ENCODE peak calls at places on chromosomes 12 and 14, in five cellular contexts. V, G, W, F and L are unnamed samples.

GRCh38 chr14:70692210-70692609 is 50.5 kb downstream of the TTC9 start:
- DNase-seq in V (no peak), G (no peak), F (peak; percentile 17), W (no peak), L (no peak)

GRCh38 chr12:53816360-53817020 is 64.7 kb upstream of the CISTR start:
- DNase-seq in G (peak; percentile 18), V (no peak), F (no peak), W (no peak), L (no peak)

GRCh38 chr14:31323419-31323818 is 96.9 kb downstream of the HEATR5A start:
- DNase-seq in G (no peak), F (no peak), W (no peak), V (no peak), L (no peak)

GRCh38 chr12:130651188-130651587 is 64.9 kb downstream of the RIMBP2 start:
- DNase-seq in W (no peak), V (no peak), G (no peak), F (no peak), L (no peak)

GRCh38 chr12:89129471-89129870 is 222.8 kb downstream of the DUSP6 start:
- DNase-seq in G (no peak), V (no peak), W (no peak), F (no peak), L (no peak)

GRCh38 chr12:27624586-27624985 is 71.7 kb upstream of the REP15 start:
- DNase-seq in W (no peak), V (peak; percentile 13), G (no peak), F (no peak), L (no peak)

GRCh38 chr12:94587266-94588241 is 62.8 kb downstream of the TMCC3 start:
- DNase-seq in G (no peak), W (no peak), F (no peak), V (no peak), L (no peak)

GRCh38 chr14:79992799-79993198 is 218.5 kb downstream of the DIO2 start:
- DNase-seq in V (no peak), G (no peak), W (no peak), F (no peak), L (no peak)

GRCh38 chr12:96402061-96402460 is 1.8 kb upstream of the CDK17 start:
- DNase-seq in V (no peak), G (no peak), F (no peak), W (no peak), L (no peak)

GRCh38 chr12:113161415-113162016 is 12.0 kb downstream of the CFAP73 start:
- DNase-seq in F (no peak), V (no peak), G (no peak), W (no peak), L (no peak)

GRCh38 chr12:113230315-113231274 is 9.3 kb downstream of the TPCN1 start:
- DNase-seq in G (peak; percentile 33), F (no peak), W (no peak), V (no peak), L (no peak)

GRCh38 chr12:86137936-86138335 is 118.3 kb downstream of the MGAT4C start:
- DNase-seq in G (peak; percentile 84), V (peak; percentile 22), W (no peak), F (no peak), L (peak; percentile 2)

GRCh38 chr12:122371475-122372045 is 50.9 kb downstream of the CLIP1 start:
- DNase-seq in G (no peak), V (no peak), W (no peak), F (no peak), L (no peak)

GRCh38 chr12:91388573-91388972 is 206.0 kb upstream of the DCN start:
- DNase-seq in W (no peak), F (no peak), G (no peak), V (no peak), L (no peak)

GRCh38 chr14:74618078-74618952 is 6.3 kb upstream of the LTBP2 start:
- DNase-seq in V (peak; percentile 84), W (peak; percentile 46), F (peak; percentile 82), G (peak; percentile 84), L (peak; percentile 77)

GRCh38 chr12:29655861-29656260 is 127.9 kb downstream of the TMTC1 start:
- DNase-seq in V (no peak), G (peak; percentile 38), W (no peak), F (no peak), L (no peak)

GRCh38 chr14:101876539-101876938 is 87.8 kb upstream of the DYNC1H1 start:
- DNase-seq in G (peak; percentile 93), F (peak; percentile 78), W (peak; percentile 50), V (peak; percentile 85), L (peak; percentile 63)

GRCh38 chr12:117352260-117352659 is 9.2 kb downstream of the NOS1 start:
- DNase-seq in G (no peak), W (no peak), V (no peak), F (no peak), L (no peak)

GRCh38 chr14:76023757-76024156 is 38.2 kb downstream of the IFT43 start:
- DNase-seq in V (no peak), W (no peak), F (no peak), G (no peak), L (no peak)

GRCh38 chr12:32499048-32499447 is 99.7 kb downstream of the FGD4 start:
- DNase-seq in W (no peak), G (no peak), F (no peak), V (no peak), L (no peak)

GRCh38 chr12:100688451-100688864 is 106.1 kb upstream of the ANO4 start:
- DNase-seq in W (no peak), V (peak; percentile 14), G (peak; percentile 25), F (no peak), L (no peak)

GRCh38 chr12:107131832-107132616 is 38.7 kb upstream of the CRY1 start:
- DNase-seq in G (peak; percentile 64), W (no peak), F (peak; percentile 60), V (peak; percentile 61), L (peak; percentile 42)

GRCh38 chr12:108921946-108922345 is 42.1 kb downstream of the DAO start:
- DNase-seq in F (no peak), G (no peak), W (no peak), V (no peak), L (no peak)

GRCh38 chr12:29317556-29318363 is 63.2 kb downstream of the ERGIC2 start:
- DNase-seq in V (peak; percentile 42), F (peak; percentile 24), W (no peak), G (peak; percentile 76), L (peak; percentile 60)

GRCh38 chr12:40446385-40446784 is 221.6 kb downstream of the LRRK2 start:
- DNase-seq in V (peak; percentile 6), G (peak; percentile 13), W (no peak), F (no peak), L (peak; percentile 0)

GRCh38 chr12:86138770-86139169 is 117.4 kb downstream of the MGAT4C start:
- DNase-seq in V (no peak), F (no peak), G (no peak), W (no peak), L (no peak)

GRCh38 chr12:17976202-17976601 is 113.8 kb downstream of the RERGL start:
- DNase-seq in V (no peak), G (no peak), W (no peak), F (no peak), L (no peak)

GRCh38 chr12:57135487-57135886 is 7.2 kb downstream of the LRP1 start:
- DNase-seq in F (no peak), W (no peak), G (peak; percentile 80), V (peak; percentile 92), L (peak; percentile 75)

GRCh38 chr14:89911018-89911919 is 43.3 kb downstream of the EFCAB11 start:
- DNase-seq in W (no peak), G (peak; percentile 30), V (peak; percentile 87), F (no peak), L (peak; percentile 19)

GRCh38 chr12:57744194-57744776 is 554 bp upstream of the TSPAN31 start:
- DNase-seq in G (peak; percentile 90), W (peak; percentile 55), F (peak; percentile 79), V (peak; percentile 82), L (no peak)

GRCh38 chr12:98485792-98486347 is 29.5 kb upstream of the TMPO start:
- DNase-seq in W (no peak), G (no peak), F (no peak), V (no peak), L (no peak)

GRCh38 chr14:21723431-21724045 is 49.9 kb upstream of the OR4E1 start:
- DNase-seq in V (no peak), W (no peak), G (peak; percentile 15), F (no peak), L (no peak)

DNA sequence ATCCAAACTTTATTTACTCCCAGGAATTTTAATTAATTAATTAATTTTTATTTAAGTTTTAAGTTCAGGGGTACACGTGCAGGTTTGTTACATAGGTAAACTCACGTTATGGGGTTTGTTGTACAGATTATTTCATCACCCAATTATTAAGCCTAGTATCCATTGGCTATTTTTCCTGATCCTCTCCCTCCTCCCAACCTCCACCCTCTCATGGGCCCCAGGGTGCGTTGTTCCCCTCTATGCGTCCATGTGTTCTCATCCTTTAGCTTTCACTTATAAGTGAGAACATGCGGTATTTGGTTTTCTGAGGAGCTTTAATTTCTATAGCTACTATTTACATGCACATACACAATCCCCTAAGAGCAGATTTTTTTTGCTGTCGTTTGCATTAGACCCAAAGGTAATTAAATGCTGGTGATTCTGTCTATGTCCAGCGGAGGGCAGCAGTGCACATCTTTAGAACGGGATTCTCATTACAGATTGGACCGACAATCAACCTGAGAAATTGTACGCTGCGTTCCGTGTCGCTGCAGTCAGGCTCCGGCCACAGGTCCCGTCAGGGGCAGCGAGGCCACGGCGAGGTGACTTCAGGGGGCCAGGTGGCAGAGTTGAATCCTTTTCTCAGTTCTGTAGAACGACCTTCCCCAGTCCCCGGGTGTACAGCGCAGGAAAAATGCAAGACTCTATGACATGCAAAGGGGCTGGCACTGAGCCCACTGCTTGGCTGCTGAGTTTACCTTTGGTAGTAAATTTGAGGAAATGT is 11.6 kb downstream of the TMEM30B start:
- DNase-seq in G (peak; percentile 72), F (peak; percentile 91), V (peak; percentile 50), W (peak; percentile 63), L (peak; percentile 77)
- TF ChIP-seq CTCF in G (peak; percentile 74), F (peak; percentile 63), V (peak; percentile 83), W (peak; percentile 96), L (peak; percentile 67)

GRCh38 chr12:120257041-120257821 is 8.3 kb downstream of the PXN start:
- DNase-seq in G (peak; percentile 96), V (peak; percentile 97), F (peak; percentile 68), W (no peak), L (peak; percentile 75)
- H3K4me3 ChIP-seq in G (peak overlapping the region; percentile 3), V (peak overlapping the region; percentile 26), F (no peak overlapping the region), W (no peak overlapping the region), L (peak overlapping the region; percentile 3)

DNA sequence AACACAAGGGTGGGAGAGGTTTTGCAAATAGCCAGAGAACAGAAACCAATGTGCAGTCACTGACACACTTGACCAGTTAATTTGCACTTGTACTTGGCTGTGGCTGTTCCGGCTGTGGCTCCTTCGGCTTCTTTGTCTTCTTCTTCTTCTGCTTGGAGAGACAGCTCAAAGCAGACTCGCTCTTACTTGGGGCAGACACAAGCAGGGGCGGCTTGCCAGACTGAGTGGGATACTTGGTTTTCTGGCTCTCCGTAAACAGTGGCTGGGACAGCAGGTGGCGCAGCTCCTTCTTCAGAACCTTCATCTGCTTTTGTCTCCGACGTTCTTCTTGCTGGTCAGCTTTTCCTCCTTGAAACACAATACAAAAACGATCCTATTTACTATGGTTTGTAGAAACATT is 25.0 kb downstream of the OTUB2 start:
- DNase-seq in G (peak; percentile 65), V (peak; percentile 37), F (peak; percentile 45), W (no peak), L (no peak)
- TF ChIP-seq CTCF in G (peak; percentile 71), V (peak; percentile 53), F (peak; percentile 17), W (no peak), L (peak; percentile 34)

GRCh38 chr12:110115675-110116074 is 8.5 kb upstream of the IFT81 start:
- DNase-seq in G (no peak), W (no peak), V (no peak), F (no peak), L (no peak)
- H3K4me3 ChIP-seq in G (no peak overlapping the region), W (no peak overlapping the region), V (no peak overlapping the region), F (no peak overlapping the region), L (no peak overlapping the region)